ENCODE peak calls at places on chromosomes 3 and 15, in ten cellular contexts. G is heart left ventricle, B is body of pancreas, K is suprapubic skin, W is A549, S is stomach, R is ovary, Q is H1, I is transverse colon, X is K562. U is an unnamed sample.

GRCh38 chr15:39454189-39454986 is 126.5 kb upstream of the THBS1 start:
- DNase-seq in G (no peak), B (no peak), K (no peak), W (no peak), S (no peak), R (no peak), Q (no peak), I (no peak), X (no peak), U (no peak)

GRCh38 chr3:129958715-129959114 is 15.8 kb upstream of the TRH start:
- DNase-seq in G (no peak), B (no peak), K (no peak), W (no peak), S (no peak), R (no peak), Q (no peak), I (no peak), X (no peak), U (no peak)

GRCh38 chr3:45817788-45818523 is 21.6 kb upstream of the SLC6A20 start:
- DNase-seq in G (peak; percentile 51), B (peak; percentile 65), K (no peak), W (peak; percentile 30), S (peak; percentile 57), R (peak; percentile 23), Q (no peak), I (peak; percentile 31), X (no peak), U (no peak)

GRCh38 chr3:100603449-100603848 is 6.0 kb upstream of the ADGRG7 start:
- DNase-seq in G (no peak), B (peak; percentile 9), K (no peak), W (peak; percentile 27), S (no peak), R (no peak), Q (no peak), I (no peak), X (no peak), U (no peak)

GRCh38 chr3:52088445-52089367 is 32.3 kb upstream of the DUSP7 start:
- DNase-seq in G (peak; percentile 37), B (no peak), K (no peak), W (no peak), S (no peak), R (peak; percentile 21), Q (no peak), I (no peak), X (peak; percentile 60), U (no peak)

GRCh38 chr15:67133738-67134576 is 68.6 kb downstream of the SMAD3 start:
- DNase-seq in G (peak; percentile 50), B (no peak), K (no peak), W (peak; percentile 47), S (no peak), R (peak; percentile 25), Q (no peak), I (peak; percentile 54), X (no peak), U (no peak)

GRCh38 chr3:43879166-43879565 is 188.4 kb downstream of the ABHD5 start:
- DNase-seq in G (no peak), B (peak; percentile 32), K (no peak), W (peak; percentile 23), S (peak; percentile 31), R (no peak), Q (peak; percentile 63), I (no peak), X (no peak), U (no peak)

GRCh38 chr15:64895285-64896065 is 16.2 kb upstream of the ANKDD1A start:
- DNase-seq in G (peak; percentile 51), B (no peak), K (no peak), W (no peak), S (peak; percentile 31), R (no peak), Q (no peak), I (peak; percentile 41), X (no peak), U (no peak)

GRCh38 chr15:76217029-76217866 is 94.0 kb downstream of the ETFA start:
- DNase-seq in G (no peak), B (no peak), K (no peak), W (no peak), S (no peak), R (no peak), Q (no peak), I (no peak), X (no peak), U (no peak)

GRCh38 chr3:47378869-47379268 is 2.0 kb upstream of the PTPN23 start:
- DNase-seq in G (no peak), B (no peak), K (no peak), W (no peak), S (no peak), R (no peak), Q (no peak), I (no peak), X (no peak), U (no peak)

GRCh38 chr3:47380026-47380600 is 708 bp upstream of the PTPN23 start:
- DNase-seq in G (no peak), B (no peak), K (no peak), W (no peak), S (no peak), R (no peak), Q (no peak), I (peak; percentile 20), X (no peak), U (no peak)

GRCh38 chr3:47380601-47381316 is at the start of gene PTPN23:
- DNase-seq in G (peak; percentile 99), B (peak; percentile 99), K (peak; percentile 99), W (peak; percentile 93), S (peak; percentile 99), R (peak; percentile 99), Q (peak; percentile 98), I (peak; percentile 99), X (peak; percentile 98), U (peak; percentile 99)

GRCh38 chr3:47379488-47379899 is 1.3 kb upstream of the PTPN23 start:
- DNase-seq in G (no peak), B (no peak), K (no peak), W (no peak), S (no peak), R (peak; percentile 50), Q (no peak), I (peak; percentile 22), X (no peak), U (no peak)

DNA sequence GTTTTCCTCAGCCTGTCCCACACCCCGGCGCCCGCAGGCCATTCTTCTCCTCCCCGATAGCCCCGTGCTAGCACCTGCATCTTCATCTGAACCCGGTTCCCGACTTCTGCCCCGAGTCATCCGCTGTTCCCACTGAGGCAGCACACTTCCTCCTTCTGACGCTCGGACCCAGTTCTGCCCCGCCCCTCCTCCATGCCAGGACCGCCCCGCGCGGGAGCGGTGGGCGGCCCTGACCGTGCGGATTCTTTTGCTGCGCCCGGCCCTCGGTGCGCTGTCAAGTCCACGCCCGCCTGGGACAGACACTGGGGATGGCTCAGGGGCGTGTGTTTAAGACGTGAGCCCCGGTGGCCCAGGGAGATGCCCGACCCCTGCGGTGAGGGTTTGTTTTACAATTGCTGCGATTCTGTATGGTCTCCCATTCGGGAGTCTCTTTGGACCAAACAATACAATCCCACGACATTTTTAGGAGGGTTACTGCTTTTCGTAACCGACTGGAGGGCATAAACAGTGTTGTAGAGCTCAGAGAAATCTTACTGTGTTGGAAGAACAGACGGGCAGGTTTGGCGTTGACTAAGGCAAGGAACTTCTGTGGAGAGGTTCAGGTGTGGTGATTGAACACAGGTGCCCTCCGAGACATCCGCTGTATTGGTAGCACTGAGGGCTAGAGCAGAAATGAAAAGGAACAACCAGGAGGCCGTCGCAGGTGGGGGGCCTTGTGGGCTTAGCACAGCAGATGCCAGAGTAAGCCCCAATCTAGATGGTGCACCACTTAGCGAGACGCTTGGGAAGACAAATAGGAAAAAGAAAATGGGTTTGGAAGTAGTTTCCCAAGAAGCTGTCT is 716 bp downstream of the PTPN23 start:
- DNase-seq in G (peak; percentile 89), B (peak; percentile 81), K (peak; percentile 92), W (peak; percentile 68), S (peak; percentile 82), R (peak; percentile 81), Q (no peak), I (peak; percentile 91), X (peak; percentile 91), U (peak; percentile 97)
- TF ChIP-seq POLR2A in G (no peak), B (no peak), K (no peak), W (no peak), S (no peak), R (no peak), Q (no peak), I (no peak), X (no peak), U (no peak)

GRCh38 chr3:103308921-103309320 is 874.1 kb downstream of the ZPLD1 start:
- DNase-seq in G (no peak), B (no peak), K (no peak), W (no peak), S (no peak), R (no peak), Q (no peak), I (no peak), X (no peak), U (no peak)
- TF ChIP-seq CTCF in G (no peak), B (no peak), K (no peak), W (no peak), S (no peak), R (no peak), Q (peak; percentile 60), I (no peak), X (no peak), U (no peak)

GRCh38 chr15:58203537-58203936 is 65.4 kb downstream of the AQP9 start:
- DNase-seq in G (no peak), B (no peak), K (no peak), W (no peak), S (no peak), R (no peak), Q (no peak), I (no peak), X (peak; percentile 44), U (no peak)
- H3K4me3 ChIP-seq in G (no peak overlapping the region), B (no peak overlapping the region), K (no peak overlapping the region), W (no peak overlapping the region), S (no peak overlapping the region), R (no peak overlapping the region), Q (no peak overlapping the region), I (no peak overlapping the region), X (no peak overlapping the region), U (no peak overlapping the region)

DNA sequence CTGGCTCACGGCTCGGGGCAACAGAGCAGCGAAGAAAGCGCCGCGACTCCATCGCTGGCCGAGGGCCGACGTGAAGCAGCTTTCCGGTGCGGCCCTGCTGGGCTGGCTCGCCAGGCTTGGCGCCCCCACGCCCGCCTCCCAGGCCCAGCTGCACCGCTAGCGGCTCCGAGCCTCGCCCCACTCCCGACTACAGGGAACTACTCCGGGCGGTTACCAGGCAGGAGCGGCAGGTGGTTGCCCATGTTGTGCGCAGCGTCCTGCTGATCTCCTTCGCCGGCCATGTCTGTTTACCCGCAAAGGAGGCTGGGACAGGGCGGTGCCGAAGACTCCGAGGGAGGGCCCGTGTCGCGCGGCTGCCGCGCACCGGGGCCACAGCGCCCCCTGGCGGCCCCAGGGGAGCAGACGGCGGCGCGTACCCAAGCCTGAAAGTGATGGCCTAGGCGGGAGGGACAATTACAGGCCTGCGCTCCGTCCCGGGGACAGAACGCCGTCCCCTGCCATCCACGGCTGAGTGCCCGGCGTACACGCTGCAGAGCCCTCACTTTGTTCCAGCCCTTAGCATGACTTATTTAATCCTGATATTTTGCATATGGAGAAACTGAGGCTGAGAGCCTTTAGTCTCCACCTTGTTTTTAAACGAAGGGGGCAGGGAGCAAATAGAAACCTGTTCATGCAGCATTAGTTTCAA is at the start of gene CRBN:
- DNase-seq in G (peak; percentile 90), B (peak; percentile 94), K (peak; percentile 92), W (peak; percentile 88), S (peak; percentile 88), R (peak; percentile 83), Q (peak; percentile 91), I (peak; percentile 89), X (peak; percentile 96), U (peak; percentile 97)
- TF ChIP-seq POLR2A in G (no peak), B (peak; percentile 64), K (no peak), W (peak; percentile 69), S (no peak), R (no peak), Q (peak; percentile 90), I (peak; percentile 85), X (peak; percentile 94), U (no peak)